ENCODE peak calls at places on chromosomes 16 and 17, in six cellular contexts. W, U, T, Q, H and M are unnamed samples.

GRCh38 chr16:81738831-81739496 is 40.1 kb upstream of the PLCG2 start:
- DNase-seq in H (peak; percentile 84), U (no peak), W (peak; percentile 33), Q (no peak), T (peak; percentile 82), M (no peak)

GRCh38 chr17:31680126-31680525 is 178.9 kb downstream of the COPRS start:
- DNase-seq in T (no peak), W (no peak), U (no peak), H (no peak), Q (no peak), M (no peak)

GRCh38 chr17:7552621-7553051 is 3.8 kb downstream of the TNFSF12 start:
- DNase-seq in T (no peak), Q (no peak), W (no peak), H (no peak), U (no peak), M (no peak)

GRCh38 chr17:32281011-32281451 is 15.4 kb downstream of the RHBDL3 start:
- DNase-seq in Q (no peak), T (peak; percentile 84), H (peak; percentile 53), U (no peak), W (no peak), M (no peak)

GRCh38 chr16:27511657-27512056 is 38.1 kb downstream of the GTF3C1 start:
- DNase-seq in W (peak; percentile 66), Q (no peak), U (no peak), H (no peak), T (no peak), M (no peak)

GRCh38 chr17:56754523-56755208 is 79.1 kb downstream of the C17orf67 start:
- DNase-seq in T (no peak), H (no peak), Q (peak; percentile 60), U (no peak), W (no peak), M (no peak)

GRCh38 chr17:43010667-43011308 is 4.2 kb downstream of the IFI35 start:
- DNase-seq in H (no peak), T (no peak), Q (no peak), U (no peak), W (no peak), M (peak; percentile 50)

GRCh38 chr17:31094600-31095238 is at the start of gene NF1:
- DNase-seq in U (peak; percentile 90), T (peak; percentile 98), Q (peak; percentile 98), H (peak; percentile 97), W (peak; percentile 94), M (peak; percentile 96)

GRCh38 chr17:13393841-13394710 is 207.7 kb downstream of the HS3ST3A1 start:
- DNase-seq in W (no peak), H (no peak), T (no peak), Q (no peak), U (no peak), M (no peak)

GRCh38 chr17:43543771-43544575 is 2.2 kb downstream of the ETV4 start:
- DNase-seq in Q (no peak), W (no peak), U (no peak), T (no peak), H (no peak), M (no peak)

GRCh38 chr17:78745407-78746088 is 36.5 kb downstream of the CYTH1 start:
- DNase-seq in W (no peak), Q (no peak), T (no peak), H (no peak), U (peak; percentile 41), M (no peak)

GRCh38 chr16:84884311-84885023 is 64.7 kb downstream of the CRISPLD2 start:
- DNase-seq in Q (no peak), T (peak; percentile 60), W (no peak), H (no peak), U (no peak), M (no peak)

GRCh38 chr16:27330542-27330941 is 16.8 kb downstream of the IL4R start:
- DNase-seq in T (no peak), W (peak; percentile 45), U (no peak), H (peak; percentile 69), Q (no peak), M (no peak)

GRCh38 chr16:14335297-14335696 is 264.2 kb downstream of the MRTFB start:
- DNase-seq in T (no peak), Q (no peak), U (no peak), H (no peak), W (no peak), M (no peak)

GRCh38 chr17:78258323-78259229 is 27.1 kb downstream of the TMEM235 start:
- DNase-seq in Q (peak; percentile 96), H (peak; percentile 86), W (no peak), U (peak; percentile 36), T (peak; percentile 90), M (no peak)

GRCh38 chr17:63425478-63425877 is 20.6 kb downstream of the CYB561 start:
- DNase-seq in U (peak; percentile 66), W (peak; percentile 67), Q (peak; percentile 90), H (peak; percentile 68), T (peak; percentile 78), M (peak; percentile 83)

GRCh38 chr17:35244345-35245195 is 1.7 kb downstream of the SLFN5 start:
- DNase-seq in H (peak; percentile 87), U (peak; percentile 72), Q (peak; percentile 14), W (peak; percentile 79), T (peak; percentile 78), M (no peak)

GRCh38 chr17:73311428-73311780 is 397 bp downstream of the CDC42EP4 start:
- DNase-seq in U (no peak), T (peak; percentile 81), Q (no peak), H (peak; percentile 68), W (no peak), M (no peak)

GRCh38 chr17:81067331-81067730 is 32.4 kb downstream of the BAIAP2 start:
- DNase-seq in U (no peak), W (no peak), T (no peak), Q (peak; percentile 78), H (no peak), M (no peak)

GRCh38 chr16:89090182-89090630 is 3.4 kb upstream of the ACSF3 start:
- DNase-seq in T (peak; percentile 48), U (no peak), W (no peak), Q (no peak), H (no peak), M (no peak)

GRCh38 chr16:89090669-89091426 is 2.8 kb upstream of the ACSF3 start:
- DNase-seq in Q (no peak), H (no peak), T (peak; percentile 4), W (no peak), U (no peak), M (no peak)

GRCh38 chr16:89087922-89088321 is 5.7 kb upstream of the ACSF3 start:
- DNase-seq in H (no peak), W (no peak), U (no peak), Q (no peak), T (peak; percentile 22), M (no peak)

GRCh38 chr16:89092013-89092412 is 1.6 kb upstream of the ACSF3 start:
- DNase-seq in W (no peak), H (no peak), T (no peak), Q (no peak), U (no peak), M (no peak)

DNA sequence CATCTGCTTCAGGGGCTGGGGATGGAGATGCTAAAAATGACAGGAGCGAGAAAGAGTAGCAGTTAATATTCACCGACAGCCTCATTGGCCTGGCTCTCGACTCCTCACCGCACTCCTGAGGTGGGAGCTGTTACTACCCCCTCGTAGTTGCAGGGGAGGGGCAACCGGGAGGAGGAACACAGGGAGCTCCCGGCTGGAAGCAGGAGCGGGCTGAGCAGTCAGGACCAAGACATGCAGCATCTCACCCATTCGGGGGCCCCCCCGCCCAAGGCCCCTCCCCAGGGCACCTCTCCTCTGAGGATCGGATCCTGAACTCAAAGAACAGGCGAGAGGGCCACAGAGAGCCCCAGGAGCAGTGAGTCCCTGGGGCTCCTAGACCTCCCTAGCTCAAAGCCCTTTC is 4.5 kb upstream of the ACSF3 start:
- DNase-seq in T (peak; percentile 28), W (no peak), Q (peak; percentile 55), U (no peak), H (no peak), M (no peak)
- H3K4me1 ChIP-seq in T (peaks cover 8% of the 10 kb centered on the region), W (no peaks in the 10 kb centered on the region), Q (no peaks in the 10 kb centered on the region), U (peaks cover under 1% of the 10 kb centered on the region), H (peaks cover under 1% of the 10 kb centered on the region), M (no peaks in the 10 kb centered on the region)

DNA sequence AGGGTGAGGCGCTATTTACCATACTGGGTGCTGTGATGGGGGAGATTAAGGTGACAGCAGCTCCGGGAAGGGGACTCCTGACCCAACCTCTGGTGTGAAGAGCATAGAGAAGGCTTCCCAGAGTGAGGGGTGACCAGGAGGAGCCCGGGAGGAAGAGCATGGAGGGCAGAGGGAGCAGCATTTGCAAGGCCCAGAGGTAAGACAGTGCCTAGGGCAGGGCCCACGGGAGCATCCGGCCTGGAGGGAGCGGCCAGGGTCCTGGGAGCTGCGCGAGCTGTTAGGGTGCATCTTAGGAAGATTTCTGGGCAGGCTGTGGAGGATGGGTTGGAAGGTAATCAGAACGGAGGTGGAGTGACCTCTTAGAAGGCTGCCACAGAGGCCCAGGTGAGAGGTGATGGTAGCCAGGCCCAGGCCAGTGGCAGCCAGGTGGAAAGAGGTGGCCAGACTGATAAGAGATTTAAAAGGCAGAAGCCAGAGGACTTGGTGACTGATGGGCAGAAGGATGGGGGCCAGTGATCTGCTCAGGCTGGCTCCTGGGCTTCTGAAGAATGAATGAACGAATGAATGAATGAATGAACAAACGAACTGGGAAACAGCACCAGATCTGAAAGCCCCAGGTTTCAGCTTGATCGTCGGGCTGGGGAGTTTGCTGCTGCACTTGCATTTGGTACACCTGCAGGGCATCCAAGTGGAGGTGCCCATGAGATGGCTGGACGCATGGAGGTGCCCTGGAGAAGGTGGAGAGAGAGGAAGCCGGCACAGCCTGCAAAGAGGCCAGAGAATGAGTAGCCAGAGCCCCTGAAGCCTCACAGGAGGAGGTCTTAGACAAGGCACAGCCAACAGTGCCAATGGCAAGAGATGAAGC is 13.0 kb upstream of the TMEM92 start:
- DNase-seq in T (no peak), Q (peak; percentile 29), U (no peak), W (no peak), H (peak; percentile 24), M (no peak)
- H3K4me1 ChIP-seq in T (peaks cover 5% of the 10 kb centered on the region), Q (peaks cover 47% of the 10 kb centered on the region), U (no peaks in the 10 kb centered on the region), W (no peaks in the 10 kb centered on the region), H (peaks cover 24% of the 10 kb centered on the region), M (peaks cover 9% of the 10 kb centered on the region)

DNA sequence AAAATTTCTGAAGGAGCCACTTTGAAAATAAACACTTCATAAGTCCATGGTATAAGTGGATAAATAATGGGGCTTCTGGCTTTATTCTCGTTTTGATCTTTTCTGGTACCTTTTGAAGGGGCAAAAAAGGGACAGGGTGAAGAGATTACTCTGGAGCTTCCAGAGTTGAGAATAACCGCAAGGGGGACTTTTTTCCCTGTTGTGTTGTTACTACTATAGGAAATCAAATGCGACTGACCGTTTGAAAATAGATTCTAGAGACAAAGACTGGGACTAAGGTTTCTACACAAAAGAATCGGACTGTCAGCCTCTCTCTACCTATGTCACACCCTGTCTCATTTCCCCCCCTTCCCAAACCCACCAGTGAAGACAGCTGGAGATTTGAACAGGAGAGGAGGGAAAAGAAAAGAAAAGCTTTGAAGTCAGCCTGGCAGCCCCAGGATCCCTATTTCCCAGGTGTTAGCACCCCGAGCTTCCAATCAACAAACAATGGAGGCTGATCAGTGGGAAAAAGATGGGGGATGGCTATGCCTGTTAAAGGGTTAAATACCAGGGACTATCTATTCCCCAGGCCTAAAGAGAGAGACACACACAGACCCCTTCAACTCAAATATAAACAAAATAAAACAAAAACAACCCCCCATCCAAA is 8.3 kb downstream of the HOXB4 start:
- DNase-seq in W (no peak), H (no peak), Q (no peak), U (no peak), T (no peak), M (no peak)
- H3K4me1 ChIP-seq in W (peaks cover 12% of the 10 kb centered on the region), H (peaks cover 31% of the 10 kb centered on the region), Q (no peaks in the 10 kb centered on the region), U (no peaks in the 10 kb centered on the region), T (no peaks in the 10 kb centered on the region), M (peaks cover 17% of the 10 kb centered on the region)

DNA sequence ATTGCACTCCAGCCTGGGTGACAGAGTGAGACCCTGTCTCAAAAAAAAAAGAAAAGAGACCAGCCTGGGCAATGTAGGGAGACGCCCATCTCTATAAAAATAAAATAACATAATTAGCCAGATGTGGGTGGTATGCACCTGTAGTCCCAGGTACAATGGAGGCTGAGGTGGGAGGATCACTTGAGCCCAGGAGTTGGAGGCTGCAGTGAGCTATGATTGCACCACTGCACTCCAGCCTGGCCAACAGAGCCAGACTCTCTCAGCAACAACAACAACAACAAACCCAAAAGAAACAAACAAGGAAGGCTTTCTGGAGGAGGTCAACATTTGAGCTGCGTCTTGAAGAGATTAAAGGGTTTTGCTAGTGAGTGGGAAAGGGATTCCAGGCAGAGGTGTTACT is 8.3 kb downstream of the EEF2K start:
- DNase-seq in Q (no peak), T (no peak), U (no peak), H (no peak), W (no peak), M (no peak)
- H3K4me1 ChIP-seq in Q (no peaks in the 10 kb centered on the region), T (peaks cover 48% of the 10 kb centered on the region), U (no peaks in the 10 kb centered on the region), H (peaks cover 34% of the 10 kb centered on the region), W (peaks cover 67% of the 10 kb centered on the region), M (no peaks in the 10 kb centered on the region)